ENCODE peak calls at places on chromosomes 12 and 14, in seven cellular contexts. D, O, B, Z, C, P and A are unnamed samples.

GRCh38 chr12:70507442-70507841 is 129.8 kb downstream of the PTPRB start:
- DNase-seq in D (peak), C (no peak), B (no peak), Z (no peak), O (no peak), P (peak), A (no peak)

GRCh38 chr12:49131973-49132461 is 822 bp upstream of the TUBA1B start:
- DNase-seq in P (no peak), Z (no peak), D (peak), B (no peak), O (no peak), C (peak), A (no peak)

GRCh38 chr12:69309461-69309860 is 38.7 kb upstream of the LYZ start:
- DNase-seq in C (no peak), D (peak), P (no peak), Z (no peak), B (no peak), O (no peak), A (no peak)

GRCh38 chr12:109601557-109601956 is 28.0 kb downstream of the MVK start:
- DNase-seq in Z (no peak), O (no peak), P (no peak), B (no peak), D (no peak), C (no peak), A (no peak)

GRCh38 chr12:29238822-29239291 is 89.8 kb downstream of the FAR2 start:
- DNase-seq in C (no peak), Z (no peak), D (peak), P (peak), O (no peak), B (no peak), A (no peak)

GRCh38 chr12:4273651-4274395 is at the start of gene CCND2:
- DNase-seq in P (peak), D (peak), C (no peak), O (peak), Z (peak), B (peak), A (peak)

GRCh38 chr12:89236237-89236636 is 116.1 kb downstream of the DUSP6 start:
- DNase-seq in P (peak), D (peak), C (no peak), Z (no peak), B (no peak), O (no peak), A (no peak)

GRCh38 chr14:59175404-59175803 is 13.1 kb upstream of the DAAM1 start:
- DNase-seq in Z (no peak), B (no peak), C (no peak), O (no peak), P (no peak), D (no peak), A (no peak)

GRCh38 chr12:26113194-26113654 is 11.6 kb downstream of the BHLHE41 start:
- DNase-seq in C (no peak), O (no peak), D (no peak), P (no peak), Z (no peak), B (no peak), A (no peak)

GRCh38 chr14:101451166-101451565 is 110.1 kb upstream of the DIO3 start:
- DNase-seq in Z (no peak), C (no peak), B (no peak), P (no peak), O (no peak), D (no peak), A (no peak)

GRCh38 chr14:48536318-48536717 is 860.9 kb upstream of the MDGA2 start:
- DNase-seq in D (no peak), Z (no peak), O (no peak), C (no peak), B (no peak), P (no peak), A (no peak)

GRCh38 chr12:27209257-27209910 is 34.7 kb upstream of the STK38L start:
- DNase-seq in O (no peak), Z (no peak), D (no peak), P (no peak), C (no peak), B (no peak), A (no peak)

GRCh38 chr14:83260751-83261150 is 1727.1 kb upstream of the SEL1L start:
- DNase-seq in C (no peak), O (no peak), D (no peak), B (no peak), P (no peak), Z (no peak), A (no peak)

GRCh38 chr14:77709412-77709811 is 1.5 kb downstream of the SLIRP start:
- DNase-seq in O (no peak), C (no peak), D (no peak), P (no peak), Z (no peak), B (no peak), A (no peak)